ENCODE peak calls at places on chromosomes 4 and X, in eight cellular contexts. C is BJ, N is activated B cell treated with CpG ODN at 0.5 μM for 24 hours, S is choroid plexus epithelial cell, B is right atrium auricular region, F is endothelial cell, A is HCT116, J is fibroblast of lung. I is an unnamed sample.

GRCh38 chr4:184153781-184154542 is 63.7 kb downstream of the ENPP6 start:
- DNase-seq in C (no peak), B (no peak), A (no peak), N (no peak), J (no peak), S (no peak), F (no peak), I (no peak)

GRCh38 chr4:120948382-120948781 is 25.9 kb upstream of the PRDM5 start:
- DNase-seq in B (no peak), A (peak), S (no peak), F (no peak), N (no peak), J (no peak), C (no peak), I (no peak)

GRCh38 chr4:36385951-36386561 is 104.6 kb downstream of the DTHD1 start:
- DNase-seq in F (peak), A (no peak), J (no peak), N (no peak), S (no peak), B (no peak), C (no peak), I (peak)

GRCh38 chr4:145083891-145084640 is 13.9 kb downstream of the ANAPC10 start:
- DNase-seq in N (no peak), C (no peak), J (peak), F (no peak), B (no peak), A (peak), S (peak), I (no peak)

GRCh38 chrX:44223150-44223549 is 120.3 kb downstream of the EFHC2 start:
- DNase-seq in J (peak), N (no peak), F (no peak), C (no peak), S (peak), A (peak), B (no peak), I (no peak)

GRCh38 chrX:109822861-109823260 is 89.8 kb upstream of the ACSL4 start:
- DNase-seq in J (peak), S (no peak), B (no peak), F (no peak), N (no peak), C (no peak), A (no peak), I (no peak)

GRCh38 chr4:87077834-87078585 is 142.4 kb downstream of the KLHL8 start:
- DNase-seq in C (no peak), B (no peak), A (no peak), S (no peak), F (no peak), N (no peak), J (no peak), I (no peak)

GRCh38 chrX:130482871-130483270 is 81.1 kb downstream of the RBMX2 start:
- DNase-seq in J (peak), A (no peak), B (no peak), F (no peak), S (no peak), C (peak), N (no peak), I (no peak)

GRCh38 chr4:2954358-2955185 is 8.6 kb downstream of the NOP14 start:
- DNase-seq in C (no peak), S (no peak), B (no peak), F (no peak), A (peak), J (no peak), N (no peak), I (peak)

GRCh38 chr4:38562751-38563198 is 101.2 kb upstream of the KLF3 start:
- DNase-seq in J (no peak), B (peak), S (peak), C (no peak), N (no peak), A (no peak), F (peak), I (no peak)

GRCh38 chr4:181688886-181689285 is 554.3 kb upstream of the TENM3 start:
- DNase-seq in N (no peak), S (peak), F (no peak), A (no peak), B (no peak), J (peak), C (no peak), I (no peak)

GRCh38 chr4:86043755-86044592 is 315.9 kb downstream of the MAPK10 start:
- DNase-seq in S (peak), J (peak), A (peak), B (no peak), F (peak), N (no peak), C (no peak), I (peak)

GRCh38 chr4:152896819-152897218 is 39.3 kb upstream of the FHDC1 start:
- DNase-seq in S (peak), N (no peak), C (peak), B (no peak), A (no peak), J (peak), F (no peak), I (no peak)

GRCh38 chr4:92265066-92265465 is 38.7 kb upstream of the GRID2 start:
- DNase-seq in S (peak), A (no peak), J (peak), N (no peak), C (no peak), F (no peak), B (no peak), I (no peak)

GRCh38 chrX:8704184-8704583 is 27.8 kb downstream of the ANOS1 start:
- DNase-seq in A (no peak), J (no peak), N (no peak), C (no peak), S (no peak), B (no peak), F (no peak), I (no peak)

GRCh38 chrX:44997282-44997813 is 124.4 kb downstream of the KDM6A start:
- DNase-seq in S (no peak), B (no peak), C (no peak), F (no peak), A (no peak), N (no peak), J (no peak), I (no peak)

GRCh38 chrX:10819973-10820372 is 199.6 kb upstream of the MID1 start:
- DNase-seq in J (no peak), S (no peak), F (no peak), C (no peak), N (no peak), A (no peak), B (no peak), I (no peak)

GRCh38 chrX:103464071-103464773 is 55.1 kb downstream of the RAB40A start:
- DNase-seq in N (peak), F (peak), S (peak), C (no peak), B (no peak), A (peak), J (peak), I (peak)

GRCh38 chr4:20062054-20062453 is 189.7 kb upstream of the SLIT2 start:
- DNase-seq in F (no peak), A (no peak), S (no peak), N (no peak), J (no peak), C (no peak), B (no peak), I (no peak)

GRCh38 chrX:134717698-134718328 is 59.5 kb upstream of the PLAC1 start:
- DNase-seq in J (peak), C (no peak), B (no peak), F (no peak), S (peak), N (no peak), A (no peak), I (no peak)

GRCh38 chr4:2835978-2836377 is 7.7 kb upstream of the ADD1 start:
- DNase-seq in N (no peak), S (no peak), F (no peak), J (no peak), A (no peak), B (no peak), C (no peak), I (no peak)

GRCh38 chr4:186953601-186954260 is 230.1 kb upstream of the FAT1 start:
- DNase-seq in J (peak), A (no peak), B (peak), N (no peak), C (no peak), S (no peak), F (no peak), I (no peak)

GRCh38 chr4:83011779-83012630 is 1.4 kb upstream of the LIN54 start:
- DNase-seq in J (no peak), N (no peak), B (peak), S (peak), C (no peak), F (peak), A (no peak), I (peak)

GRCh38 chr4:53914313-53915016 is 149.9 kb downstream of the CHIC2 start:
- DNase-seq in J (peak), B (peak), N (no peak), F (no peak), A (no peak), S (peak), C (peak), I (no peak)

GRCh38 chr4:122500852-122501501 is 44.5 kb upstream of the IL2 start:
- DNase-seq in N (no peak), F (no peak), B (no peak), J (peak), S (peak), C (no peak), A (no peak), I (no peak)

GRCh38 chrX:37423864-37424569 is 74.9 kb downstream of the PRRG1 start:
- DNase-seq in F (no peak), B (no peak), S (peak), J (peak), N (no peak), A (no peak), C (no peak), I (no peak)

GRCh38 chrX:39753296-39753996 is 344.3 kb downstream of the BCOR start:
- DNase-seq in J (peak), B (no peak), N (no peak), F (no peak), A (no peak), S (peak), C (no peak), I (no peak)

GRCh38 chr4:9924750-9925149 is 96.5 kb downstream of the SLC2A9 start:
- DNase-seq in C (peak), N (no peak), F (no peak), B (no peak), S (peak), J (peak), A (no peak), I (no peak)

GRCh38 chrX:10620121-10620699 is at the start of gene MID1:
- DNase-seq in C (no peak), A (peak), F (peak), B (peak), S (peak), N (no peak), J (peak), I (peak)

GRCh38 chrX:146173742-146174141 is 356.1 kb downstream of the SLITRK2 start:
- DNase-seq in B (no peak), C (no peak), F (no peak), A (no peak), S (no peak), N (no peak), J (no peak), I (no peak)

DNA sequence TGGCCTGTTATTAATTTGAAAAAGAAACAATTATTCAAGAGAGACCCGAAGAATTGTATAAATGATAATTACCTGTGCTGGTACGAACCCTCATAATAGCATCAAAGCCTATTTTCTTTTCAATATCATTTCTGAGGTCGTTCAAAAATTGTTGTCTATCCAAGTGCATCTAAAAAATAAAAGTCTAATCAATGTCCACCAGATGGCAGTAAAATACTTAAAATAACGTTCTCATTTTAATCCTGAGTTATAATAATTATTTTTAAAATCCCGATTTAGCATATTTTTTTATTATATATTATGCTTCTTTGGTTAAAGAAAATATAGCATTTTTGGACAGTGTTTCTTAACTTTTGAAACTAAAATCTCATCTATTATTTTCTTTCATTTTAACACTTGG is 55.7 kb downstream of the METTL14 start:
- DNase-seq in A (peak), F (no peak), N (no peak), B (no peak), C (no peak), S (peak), J (no peak), I (no peak)
- TF ChIP-seq CTCF in A (peak), F (peak), N (peak), B (peak), C (peak), S (peak), J (no peak), I (no peak)

GRCh38 chr4:40842318-40842717 is 92.6 kb downstream of the NSUN7 start:
- DNase-seq in J (peak), A (no peak), F (no peak), C (no peak), N (no peak), S (no peak), B (no peak), I (no peak)

GRCh38 chr4:40845136-40845910 is 95.6 kb downstream of the NSUN7 start:
- DNase-seq in S (no peak), N (no peak), C (no peak), F (no peak), J (peak), B (no peak), A (no peak), I (no peak)

GRCh38 chr4:40844261-40844660 is 94.5 kb downstream of the NSUN7 start:
- DNase-seq in F (no peak), S (no peak), N (no peak), A (no peak), C (no peak), J (no peak), B (no peak), I (no peak)

GRCh38 chr4:40842725-40843401 is 93.1 kb downstream of the NSUN7 start:
- DNase-seq in F (no peak), C (no peak), A (no peak), B (no peak), S (no peak), N (no peak), J (no peak), I (no peak)

DNA sequence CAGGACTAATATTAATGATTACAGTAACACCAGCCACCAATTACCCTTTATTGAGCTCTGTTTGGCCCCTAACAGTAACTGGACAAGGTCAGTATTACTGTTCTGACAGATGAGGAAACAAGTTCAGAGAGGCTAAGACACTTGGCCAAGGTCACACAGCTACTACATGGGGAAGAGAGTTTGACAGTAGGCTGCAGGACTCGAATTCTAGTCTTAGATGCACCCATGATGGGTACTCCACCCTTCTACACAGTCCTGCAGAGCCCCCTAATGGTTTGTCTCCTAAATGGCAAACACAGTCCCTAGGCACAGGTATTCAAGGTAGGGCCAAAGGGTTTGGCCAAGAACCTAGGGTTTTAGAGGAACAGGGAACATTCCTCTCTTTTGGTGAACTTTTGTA is 93.9 kb downstream of the NSUN7 start:
- DNase-seq in N (no peak), A (no peak), F (no peak), S (no peak), B (no peak), J (no peak), C (no peak), I (peak)
- TF ChIP-seq CTCF in N (no peak), A (peak), F (no peak), S (peak), B (no peak), J (no peak), C (no peak), I (peak)

DNA sequence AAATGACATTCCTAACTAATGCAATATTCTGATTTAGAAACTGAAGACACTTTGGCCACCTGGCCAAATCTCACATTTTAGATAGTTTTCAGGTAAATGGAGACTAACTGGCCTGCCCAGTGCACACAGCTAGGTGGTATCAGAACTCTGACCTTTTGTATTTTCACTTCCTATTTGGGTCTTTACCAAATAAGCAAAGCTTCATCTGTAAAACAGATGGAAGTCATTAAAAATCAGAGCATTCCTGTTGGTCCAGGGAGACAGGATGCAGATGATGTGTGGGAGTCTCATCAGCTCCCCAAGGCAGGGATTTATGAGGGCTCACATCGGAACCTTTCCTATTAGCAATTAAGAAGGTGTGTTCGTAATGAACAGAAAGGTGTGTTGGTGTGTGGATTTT is 57.7 kb downstream of the ARHGAP10 start:
- DNase-seq in B (no peak), C (no peak), J (no peak), A (no peak), F (no peak), S (no peak), N (no peak), I (no peak)
- TF ChIP-seq CTCF in B (no peak), C (no peak), J (no peak), A (no peak), F (no peak), S (no peak), N (no peak), I (no peak)

GRCh38 chr4:25020240-25020639 is 10.5 kb downstream of the LGI2 start:
- DNase-seq in N (no peak), J (no peak), C (peak), A (no peak), B (no peak), F (no peak), S (peak), I (no peak)
- TF ChIP-seq CTCF in N (no peak), J (no peak), C (no peak), A (no peak), B (no peak), F (no peak), S (no peak), I (no peak)

GRCh38 chr4:79442422-79442821 is 34.4 kb upstream of the GK2 start:
- DNase-seq in C (no peak), S (peak), N (no peak), J (peak), A (no peak), F (no peak), B (no peak), I (no peak)

GRCh38 chr4:79445371-79445781 is 37.3 kb upstream of the GK2 start:
- DNase-seq in B (no peak), N (no peak), F (no peak), S (no peak), C (no peak), A (no peak), J (no peak), I (no peak)

DNA sequence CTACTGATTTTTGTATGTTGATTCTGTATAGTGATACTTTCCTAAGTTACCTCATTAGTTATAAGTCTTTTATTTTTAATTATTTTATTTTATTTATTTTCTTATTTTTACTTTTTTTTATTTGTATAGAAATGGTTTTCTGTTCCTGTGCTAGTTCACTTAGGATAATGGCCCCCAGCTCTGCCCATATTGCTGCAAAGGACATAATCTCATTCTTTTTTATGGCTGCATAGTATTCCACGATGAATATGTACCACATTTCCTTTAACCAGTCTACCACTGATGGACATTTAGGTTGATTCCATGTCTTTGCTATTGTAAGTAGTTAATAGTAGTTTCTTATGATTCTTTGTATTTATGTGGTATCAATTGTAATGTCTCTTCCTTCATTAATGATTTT is 31.5 kb upstream of the GK2 start:
- DNase-seq in A (no peak), N (no peak), S (no peak), J (no peak), C (no peak), F (no peak), B (no peak), I (no peak)
- TF ChIP-seq CTCF in A (no peak), N (no peak), S (no peak), J (no peak), C (no peak), F (no peak), B (no peak), I (no peak)